ENCODE peak calls at places on chromosomes 5 and 9, in five cellular contexts. One of them, this sample, is unnamed.

GRCh38 chr9:18544456-18544855 is 70.5 kb downstream of the ADAMTSL1 start:
- DNase-seq in posterior cingulate gyrus: no peak
- DNase-seq in neural crest cell: no peak
- DNase-seq in NCI-H460: no peak
- DNase-seq in HFFc6: no peak
- DNase-seq in this sample: peak

GRCh38 chr9:133031496-133031911 is 707 bp downstream of the GTF3C5 start:
- DNase-seq in posterior cingulate gyrus: no peak
- DNase-seq in HFFc6: no peak
- DNase-seq in NCI-H460: no peak
- DNase-seq in neural crest cell: no peak
- DNase-seq in this sample: no peak

GRCh38 chr5:144102361-144102760 is 68.1 kb downstream of the YIPF5 start:
- DNase-seq in neural crest cell: no peak
- DNase-seq in posterior cingulate gyrus: no peak
- DNase-seq in HFFc6: no peak
- DNase-seq in NCI-H460: no peak
- DNase-seq in this sample: no peak

GRCh38 chr5:87347841-87348240 is 64.9 kb downstream of the CCNH start:
- DNase-seq in neural crest cell: no peak
- DNase-seq in NCI-H460: no peak
- DNase-seq in HFFc6: no peak
- DNase-seq in posterior cingulate gyrus: no peak
- DNase-seq in this sample: no peak

GRCh38 chr5:129696636-129697035 is 51.3 kb upstream of the MINAR2 start:
- DNase-seq in NCI-H460: no peak
- DNase-seq in neural crest cell: no peak
- DNase-seq in HFFc6: no peak
- DNase-seq in posterior cingulate gyrus: no peak
- DNase-seq in this sample: no peak

GRCh38 chr9:34568783-34569182 is 20.7 kb downstream of the CNTFR start:
- DNase-seq in NCI-H460: no peak
- DNase-seq in neural crest cell: no peak
- DNase-seq in posterior cingulate gyrus: no peak
- DNase-seq in HFFc6: no peak
- DNase-seq in this sample: no peak

GRCh38 chr5:34045996-34046395 is 3.0 kb upstream of the C1QTNF3 start:
- DNase-seq in NCI-H460: no peak
- DNase-seq in posterior cingulate gyrus: no peak
- DNase-seq in neural crest cell: no peak
- DNase-seq in HFFc6: peak
- DNase-seq in this sample: peak

GRCh38 chr9:86966852-86967511 is 19.7 kb upstream of the GAS1 start:
- DNase-seq in NCI-H460: no peak
- DNase-seq in neural crest cell: no peak
- DNase-seq in posterior cingulate gyrus: no peak
- DNase-seq in HFFc6: no peak
- DNase-seq in this sample: no peak

GRCh38 chr5:37723147-37723961 is 116.5 kb downstream of the GDNF start:
- DNase-seq in HFFc6: no peak
- DNase-seq in posterior cingulate gyrus: peak
- DNase-seq in NCI-H460: no peak
- DNase-seq in neural crest cell: peak
- DNase-seq in this sample: no peak

GRCh38 chr9:69444021-69444420 is 119.0 kb downstream of the ENTREP1 start:
- DNase-seq in NCI-H460: no peak
- DNase-seq in posterior cingulate gyrus: no peak
- DNase-seq in neural crest cell: no peak
- DNase-seq in HFFc6: peak
- DNase-seq in this sample: peak

GRCh38 chr9:135336722-135337490 is 142.7 kb upstream of the PPP1R26 start:
- DNase-seq in posterior cingulate gyrus: no peak
- DNase-seq in neural crest cell: no peak
- DNase-seq in HFFc6: no peak
- DNase-seq in NCI-H460: no peak
- DNase-seq in this sample: no peak

This sample was measured in fibroblast of lung.